ENCODE peak calls at places on chromosomes 3 and 15, in seven cellular contexts. F is SK-N-SH, K is neural progenitor cell, Y is trophoblast cell, O is fibroblast of lung, S is neuronal stem cell, T is colonic mucosa. J is an unnamed sample.

GRCh38 chr15:60840703-60841411 is 361.9 kb upstream of the ICE2 start:
- DNase-seq in F (no peak), K (peak; percentile 26), Y (no peak), O (no peak), S (no peak), T (no peak), J (no peak)

GRCh38 chr3:78420611-78421010 is 1347.2 kb downstream of the ROBO1 start:
- DNase-seq in F (no peak), K (no peak), Y (peak; percentile 2), O (no peak), S (no peak), T (no peak), J (no peak)

GRCh38 chr3:58398669-58399333 is 34.8 kb downstream of the PDHB start:
- DNase-seq in F (no peak), K (no peak), Y (no peak), O (no peak), S (no peak), T (no peak), J (no peak)

GRCh38 chr3:188294823-188295487 is 141.0 kb downstream of the LPP start:
- DNase-seq in F (no peak), K (no peak), Y (peak; percentile 82), O (peak; percentile 99), S (no peak), T (peak; percentile 41), J (peak; percentile 44)

GRCh38 chr15:83380682-83381081 is 66.5 kb upstream of the SH3GL3 start:
- DNase-seq in F (peak; percentile 64), K (peak; percentile 44), Y (peak; percentile 41), O (peak; percentile 58), S (no peak), T (peak; percentile 21), J (peak; percentile 81)

GRCh38 chr15:85766007-85766831 is 28.5 kb downstream of the KLHL25 start:
- DNase-seq in F (no peak), K (peak; percentile 73), Y (no peak), O (no peak), S (no peak), T (no peak), J (peak; percentile 15)

GRCh38 chr3:155323063-155323666 is 29.7 kb upstream of the STRIT1 start:
- DNase-seq in F (peak; percentile 61), K (peak; percentile 80), Y (peak; percentile 91), O (peak; percentile 62), S (peak; percentile 51), T (peak; percentile 29), J (peak; percentile 88)

GRCh38 chr3:72347819-72348319 is 500.4 kb downstream of the SHQ1 start:
- DNase-seq in F (no peak), K (peak; percentile 62), Y (peak; percentile 76), O (peak; percentile 94), S (no peak), T (peak; percentile 54), J (peak; percentile 75)

DNA sequence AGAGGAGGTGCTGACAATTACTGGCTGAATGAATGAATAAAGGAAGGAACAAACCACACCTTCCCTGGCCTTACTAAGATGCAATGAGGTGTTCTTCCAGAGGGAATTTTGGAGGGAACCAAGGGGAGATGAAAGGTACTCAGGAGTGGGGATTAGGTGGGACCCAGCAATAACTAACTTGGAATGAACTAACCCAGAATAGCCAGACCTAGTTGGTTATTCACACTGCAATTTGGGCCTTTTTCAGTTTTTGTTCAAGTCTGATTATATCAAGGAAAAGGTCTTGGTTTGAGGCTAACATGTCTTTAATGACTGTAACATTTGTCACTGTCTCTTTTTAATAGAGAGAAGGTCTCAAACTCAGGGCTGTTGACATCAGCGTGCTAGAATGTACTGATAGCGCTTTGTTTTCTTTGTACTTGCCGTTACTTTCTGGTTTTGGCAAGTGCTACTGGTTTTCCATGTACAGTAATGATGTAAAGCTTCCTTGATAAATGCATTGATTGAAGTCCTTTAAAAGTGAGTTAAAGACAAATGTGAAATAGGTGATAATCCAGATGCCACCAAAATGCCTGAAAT is 3.2 kb upstream of the PLXND1 start:
- DNase-seq in F (no peak), K (no peak), Y (peak; percentile 98), O (peak; percentile 89), S (no peak), T (no peak), J (no peak)
- H3K4me1 ChIP-seq in F (peaks cover 7% of the 10 kb centered on the region), K (peaks cover 10% of the 10 kb centered on the region), Y (peaks cover 45% of the 10 kb centered on the region), O (peaks cover 14% of the 10 kb centered on the region), S (peaks cover 35% of the 10 kb centered on the region), T (no peaks in the 10 kb centered on the region), J (peaks cover 19% of the 10 kb centered on the region)

DNA sequence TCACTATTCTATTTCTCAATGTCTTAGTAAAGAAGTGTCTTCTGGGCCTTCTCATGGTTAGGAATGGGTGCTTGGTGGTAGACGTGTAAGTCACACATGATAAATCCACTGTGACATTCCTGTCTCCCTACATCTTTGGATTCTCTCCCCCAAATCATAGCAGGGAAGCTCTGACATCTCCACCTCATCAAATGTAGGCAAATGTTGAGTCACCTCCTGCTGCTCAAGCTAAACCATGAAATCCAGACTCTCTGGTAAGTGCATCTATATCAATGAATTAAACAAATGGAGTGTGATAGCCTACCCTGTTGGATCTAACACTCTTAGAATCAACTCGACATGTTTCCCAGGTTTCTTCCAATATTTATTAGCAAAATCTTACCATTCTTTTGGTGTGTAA is 42.8 kb upstream of the RPL35A start:
- DNase-seq in F (no peak), K (no peak), Y (no peak), O (no peak), S (no peak), T (no peak), J (peak; percentile 37)
- H3K9ac ChIP-seq in F (no peak overlapping the region), K (no peak overlapping the region), Y (no peak overlapping the region), O (no peak overlapping the region), S (no peak overlapping the region), T (no peak overlapping the region), J (no peak overlapping the region)

GRCh38 chr3:42477696-42478095 is 24.7 kb upstream of the VIPR1 start:
- DNase-seq in F (no peak), K (no peak), Y (no peak), O (no peak), S (no peak), T (no peak), J (no peak)
- H3K4me1 ChIP-seq in F (no peaks in the 10 kb centered on the region), K (no peaks in the 10 kb centered on the region), Y (peaks cover 24% of the 10 kb centered on the region), O (no peaks in the 10 kb centered on the region), S (no peaks in the 10 kb centered on the region), T (no peaks in the 10 kb centered on the region), J (no peaks in the 10 kb centered on the region)

DNA sequence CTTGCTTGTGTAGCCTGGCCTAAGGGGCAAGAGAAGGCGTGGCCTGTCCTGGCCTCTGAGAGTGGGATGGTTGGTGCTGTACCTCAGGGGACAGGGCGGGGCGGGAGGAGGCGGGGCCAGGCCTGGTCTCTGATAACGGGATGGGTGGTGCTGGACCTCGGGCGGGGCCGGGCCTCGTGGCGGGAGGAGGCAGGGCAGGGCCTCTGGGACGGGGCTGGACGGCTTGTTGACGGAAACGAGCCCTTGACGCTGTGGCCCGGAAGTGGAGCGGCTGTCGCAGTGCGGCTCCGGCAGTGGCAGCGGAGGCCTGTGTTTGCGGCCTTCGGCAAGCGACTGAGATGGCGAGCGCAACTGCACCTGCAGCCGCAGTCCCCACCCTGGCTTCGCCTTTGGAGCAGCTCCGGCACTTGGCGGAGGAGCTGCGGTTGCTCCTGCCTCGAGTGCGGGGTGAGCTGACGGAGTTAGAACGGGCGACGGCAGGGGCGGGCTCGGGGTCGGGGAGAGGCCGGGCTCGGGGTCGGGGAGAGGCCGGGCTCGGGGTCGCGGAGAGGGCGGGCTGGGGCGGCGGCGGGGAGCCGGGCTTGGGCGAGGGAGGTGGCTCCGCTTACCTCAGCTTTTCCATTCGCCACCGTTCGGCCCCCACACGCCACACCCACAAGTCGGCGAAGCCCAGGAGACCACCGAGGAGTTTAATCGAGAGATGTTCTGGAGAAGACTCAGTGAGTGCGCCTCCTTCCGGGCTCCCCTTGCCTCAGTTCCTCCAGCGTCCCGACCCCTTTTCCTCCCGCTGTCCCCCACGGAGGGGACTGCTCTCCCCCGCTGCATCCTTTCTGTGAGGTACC is at the start of gene CCNDBP1:
- DNase-seq in F (peak; percentile 97), K (peak; percentile 97), Y (peak; percentile 93), O (peak; percentile 81), S (peak; percentile 86), T (peak; percentile 99), J (peak; percentile 98)
- H3K9ac ChIP-seq in F (peak within 1 kb of the TSS; percentile 59), K (peak within 1 kb of the TSS; percentile 71), Y (peak within 1 kb of the TSS; percentile 83), O (peak within 1 kb of the TSS; percentile 74), S (peak within 1 kb of the TSS; percentile 85), T (peak within 1 kb of the TSS; percentile 81), J (peak within 1 kb of the TSS; percentile 84)

GRCh38 chr3:14424711-14425573 is 22.5 kb downstream of the SLC6A6 start:
- DNase-seq in F (no peak), K (no peak), Y (no peak), O (peak; percentile 60), S (no peak), T (no peak), J (peak; percentile 51)

GRCh38 chr3:14428087-14429067 is 26.0 kb downstream of the SLC6A6 start:
- DNase-seq in F (no peak), K (no peak), Y (no peak), O (peak; percentile 33), S (no peak), T (no peak), J (no peak)

GRCh38 chr3:14423963-14424362 is 21.6 kb downstream of the SLC6A6 start:
- DNase-seq in F (no peak), K (no peak), Y (no peak), O (no peak), S (no peak), T (no peak), J (no peak)

GRCh38 chr3:14425574-14426304 is 23.3 kb downstream of the SLC6A6 start:
- DNase-seq in F (no peak), K (no peak), Y (peak; percentile 73), O (peak; percentile 30), S (no peak), T (no peak), J (no peak)

DNA sequence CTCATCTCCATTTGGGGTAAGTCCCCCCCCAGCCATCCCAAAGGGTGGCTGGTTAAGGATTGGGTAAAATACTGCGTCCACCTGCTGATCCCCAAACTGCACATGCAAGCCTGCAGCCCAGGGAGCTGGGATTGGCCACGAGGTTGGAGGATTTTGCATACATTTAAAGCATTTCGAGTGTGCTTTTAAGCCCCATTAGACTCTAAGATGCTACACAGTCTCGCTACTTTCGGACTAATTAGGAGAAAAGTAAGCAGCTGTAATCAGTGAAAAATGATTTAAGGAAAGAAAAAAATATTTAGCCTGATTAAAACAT is 23.9 kb downstream of the SLC6A6 start:
- DNase-seq in F (no peak), K (no peak), Y (no peak), O (no peak), S (no peak), T (no peak), J (no peak)
- H3K4me1 ChIP-seq in F (peaks cover 32% of the 10 kb centered on the region), K (peaks cover 3% of the 10 kb centered on the region), Y (peaks cover 9% of the 10 kb centered on the region), O (peaks cover 1% of the 10 kb centered on the region), S (peaks cover 16% of the 10 kb centered on the region), T (peaks cover 9% of the 10 kb centered on the region), J (peaks cover 20% of the 10 kb centered on the region)

DNA sequence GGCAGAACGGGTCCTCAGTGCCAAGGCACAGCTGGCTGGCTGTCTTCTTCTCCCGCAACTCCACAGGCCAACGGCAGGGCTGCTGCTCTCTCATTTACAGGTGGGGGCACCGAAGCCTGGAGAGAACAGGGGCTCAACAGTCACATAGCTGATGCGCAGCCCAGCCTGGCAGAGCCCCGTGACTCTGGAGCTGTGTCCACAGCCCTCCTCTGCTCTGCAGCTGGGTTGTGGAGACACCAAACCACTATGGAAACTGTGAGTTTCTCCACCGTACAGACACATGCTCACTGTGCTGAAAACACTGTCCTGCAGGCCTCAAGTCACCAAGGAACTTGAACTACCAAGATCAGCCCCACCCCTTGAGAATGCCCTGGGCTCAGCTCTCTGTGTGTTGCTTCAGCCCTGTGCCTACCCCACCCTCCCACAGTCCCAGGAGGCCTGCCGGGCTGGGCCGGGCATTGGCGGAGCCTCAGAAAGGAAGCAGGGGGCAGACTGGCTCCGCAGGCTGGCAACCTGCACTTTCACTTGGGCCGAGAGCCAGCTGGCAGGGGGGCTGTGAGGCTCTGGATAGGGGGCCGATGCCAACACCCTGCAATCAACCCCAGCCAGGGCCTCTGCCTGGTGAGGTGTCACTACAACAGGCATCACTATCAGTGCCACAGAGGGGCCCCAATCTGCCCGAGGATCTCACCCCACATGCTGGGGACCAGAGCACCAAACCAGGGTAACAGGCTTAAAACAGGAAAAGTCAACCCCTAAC is 113.7 kb upstream of the RPL32 start:
- DNase-seq in F (peak; percentile 88), K (no peak), Y (no peak), O (peak; percentile 29), S (no peak), T (peak; percentile 86), J (no peak)
- H3K9ac ChIP-seq in F (no peak overlapping the region), K (no peak overlapping the region), Y (no peak overlapping the region), O (peak overlapping the region; percentile 16), S (peak overlapping the region; percentile 63), T (peak overlapping the region; percentile 7), J (no peak overlapping the region)

J was measured in mesendoderm.